ENCODE peak calls at places on chromosomes 1 and 21, in five cellular contexts. I, V, A, T and W are unnamed samples.

GRCh38 chr1:180911640-180912161 is 996 bp upstream of the KIAA1614 start:
- DNase-seq in A (peak), I (no peak), T (no peak), V (no peak), W (no peak)

GRCh38 chr1:42368096-42368795 is 12.3 kb upstream of the RIMKLA start:
- DNase-seq in T (no peak), V (no peak), A (no peak), I (no peak), W (no peak)

GRCh38 chr1:171210355-171210754 is 25.3 kb downstream of the FMO2 start:
- DNase-seq in A (no peak), I (no peak), V (no peak), T (no peak), W (no peak)

GRCh38 chr1:94648225-94649007 is 106.9 kb upstream of the F3 start:
- DNase-seq in T (peak), A (peak), V (peak), I (peak), W (no peak)

GRCh38 chr1:164858233-164858632 is 299.2 kb downstream of the PBX1 start:
- DNase-seq in T (no peak), V (no peak), I (no peak), A (no peak), W (no peak)

GRCh38 chr1:154639876-154640275 is 31.9 kb upstream of the ADAR start:
- DNase-seq in T (no peak), I (no peak), V (no peak), A (no peak), W (no peak)

GRCh38 chr1:162215902-162216301 is 146.4 kb downstream of the NOS1AP start:
- DNase-seq in A (no peak), V (peak), I (no peak), T (no peak), W (no peak)

GRCh38 chr1:244050835-244051444 is at the start of gene ZBTB18:
- DNase-seq in T (no peak), V (no peak), I (no peak), A (no peak), W (no peak)

GRCh38 chr1:225467193-225468020 is 39.6 kb upstream of the LBR start:
- DNase-seq in V (peak), T (peak), I (no peak), A (peak), W (peak)

GRCh38 chr1:167110586-167110985 is 16.7 kb downstream of the STYXL2 start:
- DNase-seq in A (no peak), T (no peak), I (no peak), V (no peak), W (no peak)

GRCh38 chr1:155970531-155971167 is 7.7 kb downstream of the ARHGEF2 start:
- DNase-seq in A (peak), I (peak), V (peak), T (peak), W (peak)

GRCh38 chr1:39269791-39270342 is 65.4 kb downstream of the MACF1 start:
- DNase-seq in I (no peak), T (no peak), V (peak), A (no peak), W (no peak)

GRCh38 chr1:245516178-245516829 is 361.5 kb downstream of the KIF26B start:
- DNase-seq in T (no peak), I (no peak), A (no peak), V (no peak), W (no peak)

GRCh38 chr1:65422241-65423203 is 2.1 kb downstream of the LEPR start:
- DNase-seq in T (no peak), A (no peak), I (no peak), V (no peak), W (no peak)

GRCh38 chr1:211951856-211952255 is 83.5 kb downstream of the INTS7 start:
- DNase-seq in I (no peak), T (no peak), A (no peak), V (no peak), W (no peak)

GRCh38 chr1:243926803-243927245 is 76.8 kb upstream of the AKT3 start:
- DNase-seq in T (no peak), A (no peak), I (no peak), V (no peak), W (no peak)

GRCh38 chr21:15904389-15904788 is 174.6 kb downstream of the USP25 start:
- DNase-seq in V (no peak), I (no peak), A (no peak), T (no peak), W (no peak)

GRCh38 chr1:117929340-117930172 is at the start of the genes GDAP2 and WDR3:
- DNase-seq in T (peak), A (peak), V (peak), I (peak), W (peak)
- TF ChIP-seq POLR2A in T (peak), A (no peak), V (peak), I (no peak), W (peak)

GRCh38 chr1:21294266-21295058 is 4.2 kb upstream of the ECE1 start:
- DNase-seq in T (peak), V (peak), A (no peak), I (no peak), W (no peak)
- H3K4me3 ChIP-seq in T (peak), V (no peak), A (no peak), I (no peak), W (no peak)

GRCh38 chr1:85581802-85582686 is 1.5 kb downstream of the CCN1 start:
- DNase-seq in V (peak), I (peak), A (no peak), T (no peak), W (no peak)

GRCh38 chr1:85580046-85580411 is 532 bp upstream of the CCN1 start:
- DNase-seq in T (no peak), A (peak), V (no peak), I (peak), W (no peak)

GRCh38 chr1:85579619-85580018 is 942 bp upstream of the CCN1 start:
- DNase-seq in A (no peak), T (no peak), I (peak), V (no peak), W (no peak)

GRCh38 chr1:85582687-85583354 is 2.3 kb downstream of the CCN1 start:
- DNase-seq in T (no peak), A (no peak), V (no peak), I (no peak), W (no peak)

GRCh38 chr1:85581138-85581801 is 709 bp downstream of the CCN1 start:
- DNase-seq in A (peak), V (peak), T (no peak), I (peak), W (peak)
- TF ChIP-seq POLR2A in A (no peak), V (no peak), T (no peak), I (no peak), W (no peak)

GRCh38 chr21:43721225-43721605 is 2.3 kb downstream of the PDXK start:
- DNase-seq in T (no peak), I (no peak), V (no peak), A (no peak), W (no peak)
- H3K4me3 ChIP-seq in T (peak), I (no peak), V (peak), A (peak), W (no peak)

DNA sequence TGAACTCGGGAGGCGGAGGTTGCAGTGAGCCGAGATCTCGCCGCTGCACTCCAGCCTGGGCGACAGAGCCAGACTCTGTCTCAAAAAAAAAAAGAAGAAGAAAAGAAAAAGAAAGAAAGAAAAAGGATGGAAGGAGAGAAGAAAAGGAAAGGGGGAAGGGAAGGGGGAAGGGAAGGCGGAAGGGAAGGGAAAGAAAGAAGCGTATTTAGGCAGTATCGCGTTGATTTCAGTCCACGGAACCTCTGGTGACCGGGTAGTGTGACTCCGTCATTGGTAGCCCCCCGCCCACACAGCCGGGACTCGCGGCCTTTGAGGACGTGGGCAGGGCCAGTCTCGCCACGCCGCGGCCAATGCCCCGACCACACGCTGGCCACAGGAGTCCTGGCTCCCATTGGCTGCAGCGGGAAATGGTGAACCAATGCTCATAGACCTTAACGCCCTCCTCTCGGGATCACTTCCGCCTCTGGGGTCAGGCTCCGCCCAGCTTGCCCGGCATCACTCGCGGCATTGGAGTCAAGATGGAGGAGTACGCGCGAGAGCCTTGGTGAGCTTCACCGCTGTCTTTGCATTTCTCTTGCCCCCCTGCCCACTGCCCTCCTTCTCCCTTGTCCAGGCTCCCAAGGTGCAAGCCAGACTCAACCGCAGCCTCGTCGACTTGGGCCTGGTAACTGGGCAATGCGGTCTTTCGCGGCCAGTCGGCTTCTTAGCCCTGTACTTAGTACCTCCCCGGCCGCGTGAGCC is at the start of gene TIMM17A:
- DNase-seq in V (peak), T (peak), A (peak), I (peak), W (peak)
- TF ChIP-seq POLR2A in V (peak), T (peak), A (peak), I (peak), W (peak)

GRCh38 chr1:99647460-99647859 is 1.5 kb downstream of the PALMD start:
- DNase-seq in I (no peak), V (no peak), T (no peak), A (no peak), W (no peak)
- H3K4me3 ChIP-seq in I (peak), V (no peak), T (peak), A (peak), W (peak)

GRCh38 chr21:33424214-33424613 is 21.0 kb downstream of the IFNGR2 start:
- DNase-seq in V (no peak), A (no peak), I (no peak), T (no peak), W (no peak)
- TF ChIP-seq POLR2A in V (no peak), A (no peak), I (no peak), T (no peak), W (no peak)